ENCODE peak calls at places on chromosomes 5 and 9, in seven cellular contexts. N, F, T, L, R, O and I are unnamed samples.

GRCh38 chr5:179749857-179750508 is 17.4 kb downstream of the MAML1 start:
- DNase-seq in O (no peak), N (no peak), F (no peak), R (no peak), T (no peak), L (no peak), I (no peak)

GRCh38 chr5:36692791-36693763 is 86.7 kb downstream of the SLC1A3 start:
- DNase-seq in T (no peak), L (peak; percentile 77), F (no peak), R (peak; percentile 72), O (peak; percentile 77), N (peak; percentile 89), I (peak; percentile 42)

GRCh38 chr5:68230285-68230684 is 14.7 kb downstream of the PIK3R1 start:
- DNase-seq in O (no peak), R (no peak), T (no peak), N (no peak), F (no peak), L (no peak), I (no peak)

GRCh38 chr9:81202292-81202691 is 487.1 kb downstream of the TLE1 start:
- DNase-seq in O (no peak), N (no peak), R (no peak), F (no peak), T (no peak), L (no peak), I (no peak)

GRCh38 chr9:86997158-86997557 is 49.9 kb upstream of the GAS1 start:
- DNase-seq in R (no peak), F (no peak), O (peak; percentile 49), N (no peak), T (no peak), L (no peak), I (no peak)

GRCh38 chr9:3578786-3579185 is 53.0 kb upstream of the RFX3 start:
- DNase-seq in N (no peak), L (peak; percentile 52), T (no peak), F (no peak), R (no peak), O (peak; percentile 84), I (no peak)

GRCh38 chr5:145198871-145199270 is 636.3 kb downstream of the PRELID2 start:
- DNase-seq in T (no peak), O (no peak), L (no peak), R (no peak), N (no peak), F (no peak), I (no peak)

GRCh38 chr9:136776947-136777346 is 12.6 kb upstream of the LCN15 start:
- DNase-seq in F (no peak), R (no peak), T (no peak), N (no peak), O (no peak), L (no peak), I (no peak)

GRCh38 chr5:123398058-123398728 is 25.0 kb downstream of the CEP120 start:
- DNase-seq in R (no peak), N (no peak), F (no peak), T (peak; percentile 13), O (no peak), L (no peak), I (no peak)

GRCh38 chr9:34559616-34560546 is 29.6 kb downstream of the CNTFR start:
- DNase-seq in T (no peak), R (no peak), L (peak; percentile 21), F (no peak), O (peak; percentile 78), N (no peak), I (no peak)

GRCh38 chr5:44300551-44300950 is 88.7 kb downstream of the FGF10 start:
- DNase-seq in L (no peak), F (no peak), N (no peak), T (no peak), R (no peak), O (no peak), I (no peak)

GRCh38 chr5:27494845-27495244 is 456.5 kb upstream of the CDH9 start:
- DNase-seq in O (peak; percentile 92), L (peak; percentile 51), R (no peak), F (no peak), T (no peak), N (no peak), I (no peak)

GRCh38 chr5:132479073-132479811 is 11.3 kb downstream of the IRF1 start:
- DNase-seq in N (no peak), O (peak; percentile 34), F (no peak), R (no peak), T (no peak), L (peak; percentile 39), I (no peak)

GRCh38 chr5:177553671-177554429 is 513 bp downstream of the FAM193B start:
- DNase-seq in L (peak; percentile 31), R (peak; percentile 61), O (peak; percentile 27), F (peak; percentile 26), T (peak; percentile 54), N (peak; percentile 23), I (peak; percentile 41)